ENCODE peak calls at places on chromosome 1, in nine cellular contexts. I, E, K, U, H, Y, R, W and S are unnamed samples.

GRCh38 chr1:54619749-54620148 is 3.6 kb downstream of the FAM151A start:
- DNase-seq in I (no peak), E (no peak), K (no peak), U (no peak), H (no peak), Y (no peak), R (peak; percentile 44), W (no peak), S (no peak)

GRCh38 chr1:9784508-9785133 is 39.1 kb downstream of the CLSTN1 start:
- DNase-seq in I (peak; percentile 72), E (no peak), K (peak; percentile 74), U (peak; percentile 63), H (no peak), Y (no peak), R (peak; percentile 65), W (peak; percentile 57), S (peak; percentile 77)

GRCh38 chr1:212536586-212536985 is 72.0 kb upstream of the ATF3 start:
- DNase-seq in I (no peak), E (no peak), K (no peak), U (no peak), H (no peak), Y (no peak), R (no peak), W (no peak), S (no peak)

GRCh38 chr1:60589046-60589748 is 493.2 kb upstream of the NFIA start:
- DNase-seq in I (no peak), E (no peak), K (no peak), U (no peak), H (no peak), Y (no peak), R (no peak), W (no peak), S (no peak)

GRCh38 chr1:165010418-165011055 is 346.0 kb downstream of the LMX1A start:
- DNase-seq in I (no peak), E (no peak), K (no peak), U (no peak), H (no peak), Y (no peak), R (no peak), W (no peak), S (no peak)

GRCh38 chr1:156961709-156962108 is 41.3 kb downstream of the LRRC71 start:
- DNase-seq in I (no peak), E (no peak), K (peak; percentile 41), U (no peak), H (no peak), Y (no peak), R (no peak), W (no peak), S (no peak)

GRCh38 chr1:234272656-234273312 is 100.5 kb upstream of the COA6 start:
- DNase-seq in I (peak; percentile 34), E (no peak), K (no peak), U (no peak), H (no peak), Y (no peak), R (no peak), W (no peak), S (no peak)

GRCh38 chr1:165679282-165680036 is 18.9 kb downstream of the ALDH9A1 start:
- DNase-seq in I (no peak), E (no peak), K (no peak), U (no peak), H (no peak), Y (no peak), R (no peak), W (no peak), S (no peak)

GRCh38 chr1:242065813-242066212 is 66.9 kb upstream of the MAP1LC3C start:
- DNase-seq in I (no peak), E (no peak), K (no peak), U (no peak), H (no peak), Y (no peak), R (no peak), W (no peak), S (no peak)

GRCh38 chr1:17944606-17945005 is 163.0 kb upstream of the IGSF21 start:
- DNase-seq in I (no peak), E (no peak), K (no peak), U (no peak), H (peak; percentile 15), Y (no peak), R (no peak), W (no peak), S (no peak)

GRCh38 chr1:84726593-84727275 is 36.5 kb upstream of the SSX2IP start:
- DNase-seq in I (no peak), E (no peak), K (no peak), U (no peak), H (no peak), Y (no peak), R (no peak), W (no peak), S (no peak)

GRCh38 chr1:71047635-71048607 is at the start of gene PTGER3:
- DNase-seq in I (peak; percentile 71), E (peak; percentile 84), K (no peak), U (peak; percentile 40), H (no peak), Y (peak; percentile 86), R (peak; percentile 91), W (peak; percentile 50), S (peak; percentile 58)

GRCh38 chr1:1419363-1419811 is 1.7 kb downstream of the ANKRD65 start:
- DNase-seq in I (no peak), E (no peak), K (no peak), U (no peak), H (no peak), Y (peak; percentile 55), R (no peak), W (no peak), S (no peak)
- TF ChIP-seq POLR2A in I (no peak), E (no peak), K (no peak), U (no peak), H (no peak), Y (no peak), R (no peak), W (no peak), S (no peak)

GRCh38 chr1:153659656-153660055 is 1.2 kb downstream of the SNAPIN start:
- DNase-seq in I (no peak), E (no peak), K (no peak), U (no peak), H (no peak), Y (no peak), R (peak; percentile 55), W (no peak), S (no peak)

GRCh38 chr1:153661111-153661708 is 2.7 kb downstream of the SNAPIN start:
- DNase-seq in I (no peak), E (no peak), K (no peak), U (no peak), H (no peak), Y (no peak), R (no peak), W (no peak), S (no peak)

GRCh38 chr1:153655333-153655732 is 3.2 kb upstream of the SNAPIN start:
- DNase-seq in I (no peak), E (no peak), K (no peak), U (no peak), H (no peak), Y (no peak), R (peak; percentile 19), W (no peak), S (no peak)

GRCh38 chr1:153659175-153659534 is 652 bp downstream of the SNAPIN start:
- DNase-seq in I (no peak), E (no peak), K (no peak), U (no peak), H (no peak), Y (no peak), R (no peak), W (no peak), S (no peak)

GRCh38 chr1:153658400-153659174 is at the start of gene SNAPIN:
- DNase-seq in I (peak; percentile 91), E (peak; percentile 92), K (peak; percentile 88), U (peak; percentile 87), H (peak; percentile 87), Y (peak; percentile 95), R (peak; percentile 96), W (peak; percentile 93), S (peak; percentile 92)
- TF ChIP-seq POLR2A in I (peak; percentile 40), E (peak; percentile 69), K (peak; percentile 49), U (peak; percentile 61), H (peak; percentile 39), Y (peak; percentile 70), R (peak; percentile 53), W (peak; percentile 63), S (peak; percentile 43)

GRCh38 chr1:236800002-236800620 is 5.0 kb downstream of the MTR start:
- DNase-seq in I (no peak), E (no peak), K (no peak), U (no peak), H (no peak), Y (no peak), R (no peak), W (no peak), S (no peak)

GRCh38 chr1:236795757-236796719 is 946 bp downstream of the MTR start:
- DNase-seq in I (no peak), E (no peak), K (no peak), U (no peak), H (no peak), Y (no peak), R (no peak), W (no peak), S (no peak)

GRCh38 chr1:236799001-236799400 is 3.9 kb downstream of the MTR start:
- DNase-seq in I (no peak), E (no peak), K (no peak), U (no peak), H (no peak), Y (no peak), R (no peak), W (no peak), S (no peak)

GRCh38 chr1:236794585-236795034 is 482 bp upstream of the MTR start:
- DNase-seq in I (no peak), E (no peak), K (no peak), U (no peak), H (no peak), Y (no peak), R (no peak), W (no peak), S (no peak)

GRCh38 chr1:236795035-236795756 is at the start of gene MTR:
- DNase-seq in I (peak; percentile 98), E (peak; percentile 99), K (peak; percentile 98), U (peak; percentile 99), H (peak; percentile 92), Y (peak; percentile 98), R (peak; percentile 99), W (peak; percentile 99), S (peak; percentile 98)
- TF ChIP-seq POLR2A in I (peak; percentile 86), E (peak; percentile 70), K (peak; percentile 56), U (peak; percentile 84), H (peak; percentile 81), Y (peak; percentile 96), R (peak; percentile 83), W (peak; percentile 86), S (peak; percentile 78)

DNA sequence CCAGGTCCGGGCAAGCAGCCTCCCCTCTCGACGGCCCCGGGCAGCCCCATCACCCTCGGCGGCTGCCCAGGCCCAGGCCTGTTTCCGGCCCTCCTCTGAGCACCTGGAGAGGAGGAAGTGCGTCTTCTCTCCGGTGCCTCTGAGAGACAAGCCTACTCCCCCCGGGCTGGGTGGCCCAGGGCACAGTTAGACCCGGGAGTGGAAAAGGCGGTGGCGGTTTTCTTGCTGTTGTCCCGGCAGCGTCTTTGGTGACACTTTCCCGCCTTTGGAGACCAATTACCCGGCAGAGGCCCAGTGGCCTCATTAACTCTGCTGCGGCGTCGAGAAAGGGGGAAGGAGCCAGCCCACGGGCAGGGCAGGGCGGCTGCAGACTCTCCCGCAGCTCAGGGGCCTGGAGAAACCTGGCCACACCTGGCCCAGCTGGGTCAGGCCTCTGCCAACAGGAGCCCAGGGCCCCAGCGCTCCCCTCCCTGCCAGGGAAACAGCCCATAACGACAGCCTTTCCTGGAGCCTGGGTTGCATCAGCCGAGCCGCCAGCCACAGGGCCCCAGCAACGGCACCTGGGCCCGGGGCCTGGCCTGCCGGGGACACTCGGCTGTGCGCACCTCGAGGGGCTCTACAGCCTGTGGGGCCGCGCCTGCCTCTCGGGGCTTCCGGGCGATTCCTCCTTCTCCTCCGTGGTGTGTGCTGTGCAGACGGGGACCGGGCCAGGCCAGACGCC is 28.4 kb upstream of the C1orf159 start:
- DNase-seq in I (no peak), E (no peak), K (no peak), U (peak; percentile 45), H (no peak), Y (no peak), R (no peak), W (no peak), S (no peak)
- TF ChIP-seq POLR2A in I (no peak), E (no peak), K (no peak), U (peak; percentile 19), H (no peak), Y (no peak), R (no peak), W (no peak), S (no peak)